ENCODE peak calls at places on chromosomes 16 and 17, in six cellular contexts. One of them, this sample, is unnamed.

GRCh38 chr17:322006-322780 is 30.4 kb downstream of the RPH3AL start:
- DNase-seq in stimulated activated CD4-positive, alpha-beta T cell treated with anti-CD3 and anti-CD28 coated beads, Interleukin-15, amount 100 ng/mL, for 24 hours: no peak
- DNase-seq in NCI-H1105: no peak
- DNase-seq in AG09309: no peak
- DNase-seq in RPMI7951: no peak
- DNase-seq in NCI-H1092 treated with DMSO at 0.1 percent for 48 hours: no peak
- DNase-seq in this sample: no peak

GRCh38 chr16:86668136-86668535 is 89.8 kb downstream of the FOXL1 start:
- DNase-seq in NCI-H1105: no peak
- DNase-seq in stimulated activated CD4-positive, alpha-beta T cell treated with anti-CD3 and anti-CD28 coated beads, Interleukin-15, amount 100 ng/mL, for 24 hours: no peak
- DNase-seq in NCI-H1092 treated with DMSO at 0.1 percent for 48 hours: no peak
- DNase-seq in AG09309: no peak
- DNase-seq in RPMI7951: peak; percentile 78
- DNase-seq in this sample: peak; percentile 44

GRCh38 chr17:50626037-50626574 is 8.6 kb upstream of the ABCC3 start:
- DNase-seq in NCI-H1092 treated with DMSO at 0.1 percent for 48 hours: peak; percentile 61
- DNase-seq in AG09309: peak; percentile 2
- DNase-seq in NCI-H1105: peak; percentile 74
- DNase-seq in RPMI7951: peak; percentile 60
- DNase-seq in stimulated activated CD4-positive, alpha-beta T cell treated with anti-CD3 and anti-CD28 coated beads, Interleukin-15, amount 100 ng/mL, for 24 hours: peak; percentile 78
- DNase-seq in this sample: no peak

GRCh38 chr17:64406321-64407200 is 15.9 kb upstream of the PECAM1 start:
- DNase-seq in RPMI7951: peak; percentile 66
- DNase-seq in NCI-H1092 treated with DMSO at 0.1 percent for 48 hours: no peak
- DNase-seq in stimulated activated CD4-positive, alpha-beta T cell treated with anti-CD3 and anti-CD28 coated beads, Interleukin-15, amount 100 ng/mL, for 24 hours: no peak
- DNase-seq in AG09309: no peak
- DNase-seq in NCI-H1105: no peak
- DNase-seq in this sample: no peak

GRCh38 chr17:79981661-79982101 is 54.0 kb downstream of the TBC1D16 start:
- DNase-seq in AG09309: no peak
- DNase-seq in stimulated activated CD4-positive, alpha-beta T cell treated with anti-CD3 and anti-CD28 coated beads, Interleukin-15, amount 100 ng/mL, for 24 hours: no peak
- DNase-seq in NCI-H1105: no peak
- DNase-seq in RPMI7951: no peak
- DNase-seq in NCI-H1092 treated with DMSO at 0.1 percent for 48 hours: no peak
- DNase-seq in this sample: no peak

GRCh38 chr17:68596411-68596945 is 4.7 kb downstream of the FAM20A start:
- DNase-seq in AG09309: no peak
- DNase-seq in stimulated activated CD4-positive, alpha-beta T cell treated with anti-CD3 and anti-CD28 coated beads, Interleukin-15, amount 100 ng/mL, for 24 hours: no peak
- DNase-seq in NCI-H1092 treated with DMSO at 0.1 percent for 48 hours: no peak
- DNase-seq in NCI-H1105: no peak
- DNase-seq in RPMI7951: no peak
- DNase-seq in this sample: no peak

GRCh38 chr16:19515765-19516164 is 6.1 kb downstream of the GDE1 start:
- DNase-seq in RPMI7951: no peak
- DNase-seq in AG09309: no peak
- DNase-seq in NCI-H1092 treated with DMSO at 0.1 percent for 48 hours: no peak
- DNase-seq in NCI-H1105: no peak
- DNase-seq in stimulated activated CD4-positive, alpha-beta T cell treated with anti-CD3 and anti-CD28 coated beads, Interleukin-15, amount 100 ng/mL, for 24 hours: no peak
- DNase-seq in this sample: no peak

GRCh38 chr16:31090540-31090939 is 1.8 kb upstream of the PRSS53 start:
- DNase-seq in NCI-H1105: no peak
- DNase-seq in NCI-H1092 treated with DMSO at 0.1 percent for 48 hours: no peak
- DNase-seq in RPMI7951: peak; percentile 75
- DNase-seq in stimulated activated CD4-positive, alpha-beta T cell treated with anti-CD3 and anti-CD28 coated beads, Interleukin-15, amount 100 ng/mL, for 24 hours: no peak
- DNase-seq in AG09309: no peak
- DNase-seq in this sample: no peak

GRCh38 chr17:75750661-75751423 is 14.2 kb downstream of the GALK1 start:
- DNase-seq in RPMI7951: no peak
- DNase-seq in stimulated activated CD4-positive, alpha-beta T cell treated with anti-CD3 and anti-CD28 coated beads, Interleukin-15, amount 100 ng/mL, for 24 hours: no peak
- DNase-seq in NCI-H1105: no peak
- DNase-seq in AG09309: no peak
- DNase-seq in NCI-H1092 treated with DMSO at 0.1 percent for 48 hours: no peak
- DNase-seq in this sample: no peak

GRCh38 chr17:40451420-40451819 is 8.2 kb downstream of the IGFBP4 start:
- DNase-seq in NCI-H1105: no peak
- DNase-seq in RPMI7951: peak; percentile 85
- DNase-seq in stimulated activated CD4-positive, alpha-beta T cell treated with anti-CD3 and anti-CD28 coated beads, Interleukin-15, amount 100 ng/mL, for 24 hours: no peak
- DNase-seq in AG09309: peak; percentile 90
- DNase-seq in NCI-H1092 treated with DMSO at 0.1 percent for 48 hours: no peak
- DNase-seq in this sample: peak; percentile 79

GRCh38 chr16:12529582-12529981 is 274.1 kb downstream of the CPPED1 start:
- DNase-seq in stimulated activated CD4-positive, alpha-beta T cell treated with anti-CD3 and anti-CD28 coated beads, Interleukin-15, amount 100 ng/mL, for 24 hours: no peak
- DNase-seq in NCI-H1105: no peak
- DNase-seq in RPMI7951: no peak
- DNase-seq in NCI-H1092 treated with DMSO at 0.1 percent for 48 hours: no peak
- DNase-seq in AG09309: no peak
- DNase-seq in this sample: no peak

GRCh38 chr16:23052908-23053580 is 96.2 kb downstream of the USP31 start:
- DNase-seq in RPMI7951: no peak
- DNase-seq in NCI-H1105: peak; percentile 12
- DNase-seq in AG09309: no peak
- DNase-seq in NCI-H1092 treated with DMSO at 0.1 percent for 48 hours: no peak
- DNase-seq in stimulated activated CD4-positive, alpha-beta T cell treated with anti-CD3 and anti-CD28 coated beads, Interleukin-15, amount 100 ng/mL, for 24 hours: no peak
- DNase-seq in this sample: no peak

GRCh38 chr17:56834380-56835258 is 668 bp downstream of the DGKE start:
- DNase-seq in AG09309: no peak
- DNase-seq in stimulated activated CD4-positive, alpha-beta T cell treated with anti-CD3 and anti-CD28 coated beads, Interleukin-15, amount 100 ng/mL, for 24 hours: peak; percentile 81
- DNase-seq in NCI-H1092 treated with DMSO at 0.1 percent for 48 hours: peak; percentile 74
- DNase-seq in NCI-H1105: peak; percentile 46
- DNase-seq in RPMI7951: no peak
- DNase-seq in this sample: no peak

GRCh38 chr17:1040216-1040600 is 43.3 kb downstream of the TIMM22 start:
- DNase-seq in NCI-H1105: no peak
- DNase-seq in AG09309: no peak
- DNase-seq in NCI-H1092 treated with DMSO at 0.1 percent for 48 hours: no peak
- DNase-seq in stimulated activated CD4-positive, alpha-beta T cell treated with anti-CD3 and anti-CD28 coated beads, Interleukin-15, amount 100 ng/mL, for 24 hours: no peak
- DNase-seq in RPMI7951: peak; percentile 29
- DNase-seq in this sample: no peak

GRCh38 chr16:3661311-3661710 is 6.8 kb downstream of the DNASE1 start:
- DNase-seq in stimulated activated CD4-positive, alpha-beta T cell treated with anti-CD3 and anti-CD28 coated beads, Interleukin-15, amount 100 ng/mL, for 24 hours: no peak
- DNase-seq in RPMI7951: no peak
- DNase-seq in AG09309: no peak
- DNase-seq in NCI-H1092 treated with DMSO at 0.1 percent for 48 hours: no peak
- DNase-seq in NCI-H1105: no peak
- DNase-seq in this sample: no peak

GRCh38 chr17:50954641-50955121 is 88.5 kb upstream of the TOB1 start:
- DNase-seq in stimulated activated CD4-positive, alpha-beta T cell treated with anti-CD3 and anti-CD28 coated beads, Interleukin-15, amount 100 ng/mL, for 24 hours: no peak
- DNase-seq in AG09309: no peak
- DNase-seq in RPMI7951: no peak
- DNase-seq in NCI-H1092 treated with DMSO at 0.1 percent for 48 hours: no peak
- DNase-seq in NCI-H1105: no peak
- DNase-seq in this sample: no peak

GRCh38 chr16:77143364-77143763 is 47.6 kb upstream of the MON1B start:
- DNase-seq in RPMI7951: no peak
- DNase-seq in NCI-H1105: no peak
- DNase-seq in NCI-H1092 treated with DMSO at 0.1 percent for 48 hours: no peak
- DNase-seq in stimulated activated CD4-positive, alpha-beta T cell treated with anti-CD3 and anti-CD28 coated beads, Interleukin-15, amount 100 ng/mL, for 24 hours: no peak
- DNase-seq in AG09309: no peak
- DNase-seq in this sample: no peak

GRCh38 chr17:1498233-1498632 is 5.7 kb upstream of the MYO1C start:
- DNase-seq in RPMI7951: no peak
- DNase-seq in NCI-H1092 treated with DMSO at 0.1 percent for 48 hours: no peak
- DNase-seq in NCI-H1105: no peak
- DNase-seq in AG09309: no peak
- DNase-seq in stimulated activated CD4-positive, alpha-beta T cell treated with anti-CD3 and anti-CD28 coated beads, Interleukin-15, amount 100 ng/mL, for 24 hours: no peak
- DNase-seq in this sample: no peak

GRCh38 chr16:73025506-73026131 is 22.3 kb downstream of the ZFHX3 start:
- DNase-seq in NCI-H1105: no peak
- DNase-seq in stimulated activated CD4-positive, alpha-beta T cell treated with anti-CD3 and anti-CD28 coated beads, Interleukin-15, amount 100 ng/mL, for 24 hours: no peak
- DNase-seq in NCI-H1092 treated with DMSO at 0.1 percent for 48 hours: no peak
- DNase-seq in AG09309: no peak
- DNase-seq in RPMI7951: no peak
- DNase-seq in this sample: no peak

GRCh38 chr17:77474292-77474988 is 333.7 kb downstream of the SEC14L1 start:
- DNase-seq in AG09309: no peak
- DNase-seq in stimulated activated CD4-positive, alpha-beta T cell treated with anti-CD3 and anti-CD28 coated beads, Interleukin-15, amount 100 ng/mL, for 24 hours: no peak
- DNase-seq in NCI-H1105: no peak
- DNase-seq in RPMI7951: peak; percentile 46
- DNase-seq in NCI-H1092 treated with DMSO at 0.1 percent for 48 hours: no peak
- DNase-seq in this sample: no peak

GRCh38 chr17:80822021-80822699 is 169.5 kb upstream of the CHMP6 start:
- DNase-seq in RPMI7951: no peak
- DNase-seq in stimulated activated CD4-positive, alpha-beta T cell treated with anti-CD3 and anti-CD28 coated beads, Interleukin-15, amount 100 ng/mL, for 24 hours: no peak
- DNase-seq in NCI-H1105: no peak
- DNase-seq in NCI-H1092 treated with DMSO at 0.1 percent for 48 hours: no peak
- DNase-seq in AG09309: no peak
- DNase-seq in this sample: no peak